ENCODE peak calls at places on chromosome 16, in ten cellular contexts. S is stimulated activated CD4-positive, alpha-beta T cell treated with anti-CD3 and anti-CD28 coated beads, Interleukin-2, amount 100 ng/mL, for 48 hours; B is tibial artery; E is heart left ventricle; F is AG08396; T is activated gamma-delta T cell treated with anti-CD3 and anti-CD28 coated beads, Interleukin-2, amount 50 U/mL, for 16 hours; O is H9; A is hippocampal formation; K is NCI-H345; U is RWPE1. Q is an unnamed sample.

GRCh38 chr16:85151603-85152413 is 39.5 kb upstream of the CIBAR2 start:
- DNase-seq in S (no peak), B (peak), E (peak), F (peak), T (no peak), O (no peak), A (no peak), K (peak), U (peak), Q (no peak)

GRCh38 chr16:69141936-69142335 is 9.5 kb downstream of the UTP4 start:
- DNase-seq in S (no peak), B (no peak), E (no peak), F (no peak), T (no peak), O (no peak), A (no peak), K (no peak), U (no peak), Q (no peak)

GRCh38 chr16:102060-102855 is 24.2 kb downstream of the MPG start:
- DNase-seq in S (no peak), B (peak), E (peak), F (no peak), T (no peak), O (no peak), A (peak), K (no peak), U (no peak), Q (no peak)

GRCh38 chr16:66905633-66906539 is 12.8 kb downstream of the CDH16 start:
- DNase-seq in S (peak), B (no peak), E (peak), F (no peak), T (no peak), O (peak), A (no peak), K (peak), U (peak), Q (no peak)

GRCh38 chr16:87067890-87068289 is 249.3 kb downstream of the C16orf95 start:
- DNase-seq in S (no peak), B (no peak), E (no peak), F (no peak), T (no peak), O (no peak), A (no peak), K (no peak), U (no peak), Q (no peak)

GRCh38 chr16:29784901-29785500 is 5.5 kb upstream of the KIF22 start:
- DNase-seq in S (peak), B (peak), E (peak), F (peak), T (peak), O (peak), A (no peak), K (no peak), U (no peak), Q (peak)

GRCh38 chr16:1363501-1364041 is 11.8 kb downstream of the GNPTG start:
- DNase-seq in S (peak), B (no peak), E (no peak), F (peak), T (peak), O (peak), A (no peak), K (peak), U (peak), Q (peak)

GRCh38 chr16:71409038-71409775 is 32.6 kb downstream of the TLE7 start:
- DNase-seq in S (no peak), B (no peak), E (no peak), F (no peak), T (no peak), O (no peak), A (no peak), K (no peak), U (no peak), Q (no peak)

GRCh38 chr16:47499700-47500264 is 38.7 kb downstream of the PHKB start:
- DNase-seq in S (no peak), B (no peak), E (no peak), F (no peak), T (no peak), O (no peak), A (no peak), K (no peak), U (no peak), Q (no peak)

GRCh38 chr16:26709754-26710153 is 357.0 kb upstream of the C16orf82 start:
- DNase-seq in S (no peak), B (no peak), E (no peak), F (no peak), T (no peak), O (no peak), A (no peak), K (no peak), U (no peak), Q (no peak)

GRCh38 chr16:68072038-68072695 is 13.0 kb upstream of the NFATC3 start:
- DNase-seq in S (no peak), B (no peak), E (no peak), F (no peak), T (no peak), O (no peak), A (no peak), K (no peak), U (peak), Q (no peak)

GRCh38 chr16:58056580-58056979 is 31.0 kb downstream of the MMP15 start:
- DNase-seq in S (no peak), B (no peak), E (no peak), F (no peak), T (no peak), O (no peak), A (no peak), K (no peak), U (no peak), Q (no peak)

GRCh38 chr16:85152414-85153030 is 40.2 kb upstream of the CIBAR2 start:
- DNase-seq in S (no peak), B (no peak), E (no peak), F (no peak), T (no peak), O (no peak), A (no peak), K (no peak), U (peak), Q (no peak)

GRCh38 chr16:35485915-35486314 is 2026.5 kb downstream of the TP53TG3F start:
- DNase-seq in S (no peak), B (no peak), E (no peak), F (no peak), T (no peak), O (no peak), A (no peak), K (no peak), U (no peak), Q (no peak)

GRCh38 chr16:66260522-66261290 is 105.8 kb upstream of the CDH5 start:
- DNase-seq in S (no peak), B (no peak), E (no peak), F (no peak), T (no peak), O (no peak), A (no peak), K (no peak), U (no peak), Q (no peak)

GRCh38 chr16:56137269-56137668 is 54.0 kb upstream of the GNAO1 start:
- DNase-seq in S (no peak), B (no peak), E (no peak), F (no peak), T (no peak), O (no peak), A (peak), K (no peak), U (no peak), Q (no peak)

GRCh38 chr16:53417011-53417410 is 17.3 kb upstream of the RBL2 start:
- DNase-seq in S (no peak), B (no peak), E (no peak), F (peak), T (no peak), O (no peak), A (no peak), K (no peak), U (no peak), Q (no peak)

GRCh38 chr16:60127196-60127595 is 1393.1 kb upstream of the GOT2 start:
- DNase-seq in S (no peak), B (no peak), E (no peak), F (no peak), T (no peak), O (no peak), A (no peak), K (no peak), U (no peak), Q (no peak)

GRCh38 chr16:31242197-31242596 is 17.6 kb upstream of the ITGAM start:
- DNase-seq in S (no peak), B (no peak), E (no peak), F (no peak), T (no peak), O (no peak), A (no peak), K (no peak), U (no peak), Q (no peak)

GRCh38 chr16:57938936-57939871 is 31.7 kb downstream of the CNGB1 start:
- DNase-seq in S (no peak), B (peak), E (peak), F (peak), T (no peak), O (no peak), A (peak), K (no peak), U (peak), Q (no peak)

GRCh38 chr16:86245895-86246294 is 264.4 kb upstream of the FOXF1 start:
- DNase-seq in S (no peak), B (no peak), E (no peak), F (no peak), T (no peak), O (no peak), A (no peak), K (no peak), U (no peak), Q (no peak)

GRCh38 chr16:9525037-9525436 is 433.6 kb downstream of the HAPSTR1 start:
- DNase-seq in S (no peak), B (no peak), E (no peak), F (no peak), T (no peak), O (no peak), A (no peak), K (no peak), U (no peak), Q (no peak)

GRCh38 chr16:80606221-80606766 is 65.5 kb downstream of the DYNLRB2 start:
- DNase-seq in S (no peak), B (no peak), E (no peak), F (no peak), T (no peak), O (no peak), A (no peak), K (no peak), U (no peak), Q (no peak)

GRCh38 chr16:61413026-61413425 is 623.2 kb downstream of the CDH8 start:
- DNase-seq in S (no peak), B (peak), E (no peak), F (no peak), T (no peak), O (no peak), A (no peak), K (no peak), U (no peak), Q (no peak)